ENCODE peak calls at places on chromosomes 5 and 9, in four cellular contexts. V is progenitor cell of endocrine pancreas, X is dorsolateral prefrontal cortex, M is lung. B is an unnamed sample.
A peak's percentile ranks its signal among the peaks of the same experiment; 100 is the strongest.

GRCh38 chr9:116391306-116391900 is 237.8 kb downstream of the PAPPA start:
- DNase-seq in V (no peak), X (no peak), M (no peak), B (no peak)

GRCh38 chr5:142248853-142249462 is 75.9 kb downstream of the SPRY4 start:
- DNase-seq in V (no peak), X (no peak), M (peak; percentile 47), B (no peak)

GRCh38 chr9:19116391-19116790 is 10.9 kb downstream of the PLIN2 start:
- DNase-seq in V (no peak), X (no peak), M (no peak), B (peak; percentile 48)

GRCh38 chr9:70566743-70567142 is 152.3 kb upstream of the KLF9 start:
- DNase-seq in V (no peak), X (no peak), M (no peak), B (no peak)

GRCh38 chr5:59648949-59649921 is 244.3 kb downstream of the PDE4D start:
- DNase-seq in V (no peak), X (no peak), M (no peak), B (no peak)

GRCh38 chr5:67350185-67350584 is 153.6 kb upstream of the CD180 start:
- DNase-seq in V (no peak), X (no peak), M (no peak), B (no peak)

GRCh38 chr5:112755703-112756102 is 18.0 kb downstream of the APC start:
- DNase-seq in V (no peak), X (no peak), M (no peak), B (no peak)

GRCh38 chr5:172779968-172780350 is 9.0 kb upstream of the DUSP1 start:
- DNase-seq in V (no peak), X (no peak), M (no peak), B (no peak)

GRCh38 chr5:73119492-73120157 is 750 bp upstream of the TMEM171 start:
- DNase-seq in V (no peak), X (no peak), M (no peak), B (peak; percentile 80)

GRCh38 chr9:19998823-19999455 is 210.1 kb upstream of the SLC24A2 start:
- DNase-seq in V (no peak), X (no peak), M (no peak), B (no peak)

GRCh38 chr9:113504725-113505590 is 41.4 kb downstream of the RGS3 start:
- DNase-seq in V (no peak), X (no peak), M (no peak), B (no peak)

GRCh38 chr9:693460-694390 is 147.8 kb upstream of the DMRT1 start:
- DNase-seq in V (no peak), X (no peak), M (no peak), B (peak; percentile 44)

GRCh38 chr9:98791147-98792095 is 4.9 kb downstream of the ANKS6 start:
- DNase-seq in V (peak; percentile 71), X (peak; percentile 77), M (peak; percentile 90), B (peak; percentile 92)

GRCh38 chr5:36820900-36821299 is 55.7 kb upstream of the NIPBL start:
- DNase-seq in V (no peak), X (no peak), M (no peak), B (no peak)

GRCh38 chr9:385818-386398 is 171.2 kb downstream of the DOCK8 start:
- DNase-seq in V (peak; percentile 37), X (peak; percentile 43), M (peak; percentile 42), B (no peak)

GRCh38 chr9:118595719-118596305 is 773.4 kb downstream of the BRINP1 start:
- DNase-seq in V (no peak), X (peak; percentile 53), M (no peak), B (no peak)

GRCh38 chr5:76958976-76959767 is 6.3 kb downstream of the CRHBP start:
- DNase-seq in V (no peak), X (no peak), M (no peak), B (no peak)

GRCh38 chr9:85062385-85062784 is 392.9 kb downstream of the NTRK2 start:
- DNase-seq in V (no peak), X (no peak), M (no peak), B (no peak)

GRCh38 chr5:926416-927171 is 33.9 kb downstream of the TRIP13 start:
- DNase-seq in V (peak; percentile 43), X (no peak), M (no peak), B (peak; percentile 78)

GRCh38 chr5:135457424-135458071 is 5.4 kb upstream of the TIFAB start:
- DNase-seq in V (peak; percentile 50), X (peak; percentile 30), M (peak; percentile 65), B (no peak)

GRCh38 chr9:110623462-110624025 is 44.0 kb upstream of the SVEP1 start:
- DNase-seq in V (peak; percentile 33), X (no peak), M (peak; percentile 43), B (no peak)

GRCh38 chr5:51651889-51652288 is 268.6 kb downstream of the ISL1 start:
- DNase-seq in V (no peak), X (no peak), M (no peak), B (no peak)

GRCh38 chr5:110402562-110402961 is 323.9 kb downstream of the TMEM232 start:
- DNase-seq in V (no peak), X (no peak), M (no peak), B (no peak)

GRCh38 chr9:15469406-15469805 is 41.4 kb downstream of the PSIP1 start:
- DNase-seq in V (no peak), X (no peak), M (no peak), B (no peak)

GRCh38 chr5:144139586-144139985 is 30.9 kb downstream of the YIPF5 start:
- DNase-seq in V (no peak), X (no peak), M (no peak), B (no peak)

GRCh38 chr9:114315723-114316363 is 7.1 kb upstream of the ORM1 start:
- DNase-seq in V (no peak), X (no peak), M (no peak), B (no peak)

DNA sequence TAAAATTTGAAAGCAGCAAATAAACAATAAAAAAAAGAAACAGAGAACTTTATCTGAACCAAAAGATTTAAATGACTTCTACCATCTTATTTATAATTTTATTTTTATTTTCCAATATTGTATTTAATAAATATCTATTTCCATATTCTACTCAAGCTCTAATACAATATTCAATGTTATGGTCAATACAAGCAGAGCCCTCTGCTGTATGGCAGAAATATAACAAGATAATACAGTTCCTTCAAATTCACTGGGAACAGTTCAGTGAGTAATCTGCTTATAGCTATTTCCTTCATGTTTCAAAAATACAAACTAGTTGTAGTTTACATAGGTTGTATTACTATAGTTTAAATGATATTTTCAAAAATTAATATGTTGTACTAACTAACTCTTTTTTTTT is 332.7 kb downstream of the PRDM9 start:
- DNase-seq in V (no peak), X (no peak), M (no peak), B (no peak)
- TF ChIP-seq CTCF in V (peak; percentile 31), X (no peak), M (no peak), B (peak; percentile 20)

DNA sequence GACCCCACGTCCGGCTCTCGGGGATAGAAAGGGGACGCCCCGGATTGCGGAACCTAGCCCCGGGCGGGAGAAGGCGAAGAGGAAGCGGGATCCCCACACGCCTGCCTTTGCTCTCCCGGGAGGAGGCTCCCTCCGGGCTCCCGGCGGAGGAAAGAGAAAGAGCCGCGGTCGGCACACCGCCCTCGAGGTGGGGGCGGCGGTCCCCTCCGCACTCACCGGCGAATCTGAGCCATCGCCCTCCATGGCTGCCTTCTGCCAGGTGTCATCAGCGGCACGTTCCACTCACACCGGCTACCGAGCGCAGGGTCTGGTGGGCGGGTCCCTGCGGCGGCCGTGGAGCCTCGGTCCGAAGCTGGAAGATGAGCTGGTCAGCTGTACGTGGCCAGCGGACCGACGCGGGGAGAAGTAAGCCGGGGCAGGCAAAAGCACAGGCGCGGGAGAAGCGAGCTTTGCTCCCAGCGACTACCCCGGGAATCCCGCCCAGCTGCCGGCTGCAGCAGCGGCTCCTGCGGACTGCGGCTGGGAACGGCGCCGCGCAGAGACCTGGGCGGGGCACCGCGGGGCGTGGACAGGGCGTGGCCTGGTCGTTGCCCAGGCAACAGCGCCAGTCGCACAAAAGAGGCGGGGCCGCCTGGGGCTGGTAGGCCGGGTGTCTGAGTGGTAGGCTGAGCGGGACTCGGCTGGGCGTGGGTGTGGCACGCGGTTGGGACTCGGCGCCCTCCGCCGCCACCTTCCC is at the start of gene TRIM36:
- DNase-seq in V (peak; percentile 92), X (peak; percentile 89), M (peak; percentile 93), B (peak; percentile 98)
- TF ChIP-seq CTCF in V (peak; percentile 18), X (no peak), M (no peak), B (peak; percentile 42)

DNA sequence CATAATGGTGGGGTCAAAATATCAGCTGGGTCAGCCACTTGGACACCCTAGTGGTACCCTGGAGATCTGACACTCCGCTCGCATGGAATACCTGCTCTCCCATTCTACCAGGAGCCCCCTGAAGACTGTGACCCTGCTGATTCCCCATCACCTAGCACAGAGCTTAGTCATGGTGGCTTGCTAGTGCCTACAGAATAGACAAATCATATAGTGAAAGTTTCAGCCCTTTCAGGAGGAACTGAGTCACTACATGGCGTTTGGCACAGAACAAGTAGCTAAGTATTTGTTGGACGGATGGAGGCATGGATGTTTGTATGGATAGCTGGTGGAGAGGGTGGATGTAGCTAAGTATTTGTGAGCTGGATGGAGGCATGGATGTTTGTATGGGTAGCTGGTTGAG is 65.3 kb downstream of the LMX1B start:
- DNase-seq in V (no peak), X (no peak), M (no peak), B (no peak)
- TF ChIP-seq CTCF in V (peak; percentile 22), X (no peak), M (no peak), B (no peak)

GRCh38 chr5:11110128-11110527 is 349.1 kb upstream of the DAP start:
- DNase-seq in V (no peak), X (no peak), M (no peak), B (no peak)
- TF ChIP-seq CTCF in V (no peak), X (no peak), M (no peak), B (no peak)

DNA sequence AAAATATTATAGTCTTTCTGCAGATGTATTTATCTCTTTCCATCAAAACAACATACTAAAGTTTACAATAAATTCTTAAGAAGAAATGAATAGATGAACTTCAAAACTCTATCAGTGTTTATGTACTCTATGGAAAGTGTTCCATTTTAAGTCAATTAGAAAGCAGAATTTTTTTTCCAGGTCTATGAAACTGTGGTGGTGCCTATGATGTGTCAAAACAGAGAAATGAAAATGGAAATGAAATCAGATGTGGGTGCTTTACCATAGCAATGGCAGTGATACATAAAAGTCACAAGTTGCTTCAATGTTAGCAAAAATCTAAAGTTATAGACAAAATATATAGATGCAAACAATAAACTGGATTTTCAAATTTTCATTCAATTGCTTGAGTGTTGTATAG is 97.3 kb downstream of the PTCH1 start:
- DNase-seq in V (no peak), X (no peak), M (no peak), B (no peak)
- TF ChIP-seq CTCF in V (no peak), X (no peak), M (no peak), B (no peak)

DNA sequence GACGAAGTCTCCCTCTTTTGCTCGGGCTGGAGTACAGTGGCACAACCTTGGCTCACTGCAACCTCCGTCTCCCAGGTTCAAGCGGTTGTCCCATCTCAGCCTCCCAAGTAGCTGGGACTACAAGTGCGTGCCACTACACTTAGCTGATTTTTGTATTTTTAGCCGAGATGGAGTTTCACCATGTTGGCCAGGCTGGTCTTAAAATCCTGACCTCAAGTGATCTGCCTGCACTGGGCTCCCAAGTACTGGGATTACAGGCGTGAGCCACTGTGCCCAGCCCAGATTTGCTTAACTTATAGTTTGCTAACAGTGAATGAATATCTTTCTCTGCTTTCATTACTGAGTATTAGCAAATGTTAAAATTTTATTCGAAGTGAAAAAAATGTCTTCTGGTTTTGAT is 84.3 kb downstream of the VPS13A start:
- DNase-seq in V (no peak), X (no peak), M (no peak), B (no peak)
- TF ChIP-seq CTCF in V (no peak), X (no peak), M (no peak), B (no peak)

GRCh38 chr5:160970605-160971191 is 118.7 kb upstream of the ATP10B start:
- DNase-seq in V (no peak), X (no peak), M (no peak), B (no peak)
- TF ChIP-seq CTCF in V (peak; percentile 69), X (peak; percentile 39), M (no peak), B (no peak)